ENCODE peak calls at places on chromosomes 2 and 18, in five cellular contexts. F is GM23338, S is chondrocyte, C is left ventricle myocardium superior, Q is activated T-cell treated with anti-CD3 and anti-CD28 coated beads for 24 hours. J is an unnamed sample.

GRCh38 chr2:160085662-160086061 is 23.2 kb upstream of the PLA2R1 start:
- DNase-seq in F (peak; percentile 7), S (no peak), C (no peak), Q (no peak), J (no peak)

GRCh38 chr2:45267062-45267702 is 257.9 kb upstream of the SIX2 start:
- DNase-seq in F (no peak), S (no peak), C (no peak), Q (no peak), J (peak; percentile 59)

GRCh38 chr2:28415715-28416114 is 23.1 kb downstream of the FOSL2 start:
- DNase-seq in F (no peak), S (peak; percentile 0), C (no peak), Q (no peak), J (no peak)

GRCh38 chr18:10370716-10371115 is 83.7 kb upstream of the APCDD1 start:
- DNase-seq in F (no peak), S (no peak), C (no peak), Q (no peak), J (peak; percentile 7)

GRCh38 chr2:116719841-116720240 is 1094.7 kb upstream of the DDX18 start:
- DNase-seq in F (no peak), S (no peak), C (no peak), Q (no peak), J (no peak)

GRCh38 chr2:21333694-21334093 is 209.9 kb downstream of the TDRD15 start:
- DNase-seq in F (no peak), S (no peak), C (no peak), Q (no peak), J (peak; percentile 73)

GRCh38 chr2:41840702-41841551 is 206.9 kb upstream of the PKDCC start:
- DNase-seq in F (peak; percentile 98), S (peak; percentile 97), C (peak; percentile 95), Q (peak; percentile 97), J (peak; percentile 99)

GRCh38 chr2:215428060-215428910 is 7.6 kb downstream of the FN1 start:
- DNase-seq in F (no peak), S (no peak), C (no peak), Q (no peak), J (no peak)

GRCh38 chr2:235300368-235301201 is 193.3 kb upstream of the AGAP1 start:
- DNase-seq in F (no peak), S (no peak), C (peak; percentile 51), Q (no peak), J (no peak)

GRCh38 chr2:224584111-224584764 is 925 bp downstream of the CUL3 start:
- DNase-seq in F (peak; percentile 62), S (no peak), C (peak; percentile 46), Q (no peak), J (peak; percentile 75)

GRCh38 chr18:54607213-54607934 is 16.3 kb downstream of the DYNAP start:
- DNase-seq in F (peak; percentile 86), S (no peak), C (no peak), Q (no peak), J (peak; percentile 72)

GRCh38 chr2:24495451-24495850 is 4.4 kb downstream of the NCOA1 start:
- DNase-seq in F (no peak), S (no peak), C (no peak), Q (no peak), J (no peak)

GRCh38 chr2:235032949-235033348 is 81.1 kb downstream of the SH3BP4 start:
- DNase-seq in F (no peak), S (peak; percentile 49), C (no peak), Q (no peak), J (no peak)

GRCh38 chr18:9366126-9366714 is 31.6 kb downstream of the TWSG1 start:
- DNase-seq in F (peak; percentile 91), S (no peak), C (no peak), Q (no peak), J (peak; percentile 85)

GRCh38 chr2:232273903-232274598 is 104.5 kb upstream of the ALPP start:
- DNase-seq in F (no peak), S (no peak), C (no peak), Q (no peak), J (no peak)

J was measured in left kidney.